ENCODE peak calls at places on chromosomes 5 and 9, in eight cellular contexts. I, L, A, B, F, J, X and O are unnamed samples.
A peak's percentile ranks its signal among the peaks of the same experiment; 100 is the strongest.

GRCh38 chr9:18215626-18216025 is 258.3 kb upstream of the ADAMTSL1 start:
- DNase-seq in I (no peak), J (no peak), X (no peak), A (no peak), L (no peak), F (no peak), B (no peak), O (no peak)

GRCh38 chr9:85949591-85950335 is 8.8 kb downstream of the NAA35 start:
- DNase-seq in L (no peak), A (no peak), F (no peak), X (no peak), I (peak; percentile 19), J (no peak), B (no peak), O (no peak)

GRCh38 chr9:94086468-94086867 is 2.2 kb downstream of the PTPDC1 start:
- DNase-seq in L (no peak), A (peak; percentile 81), J (no peak), F (no peak), I (peak; percentile 78), X (no peak), B (no peak), O (no peak)

GRCh38 chr5:170338272-170338671 is 40.7 kb upstream of the LCP2 start:
- DNase-seq in F (no peak), B (no peak), A (no peak), X (no peak), L (no peak), J (no peak), I (no peak), O (no peak)

GRCh38 chr5:143771229-143772001 is 40.5 kb upstream of the HMHB1 start:
- DNase-seq in B (no peak), X (peak; percentile 19), F (peak; percentile 38), I (no peak), A (no peak), J (no peak), L (no peak), O (no peak)

GRCh38 chr9:19416143-19416542 is 7.3 kb downstream of the ACER2 start:
- DNase-seq in F (peak; percentile 33), J (no peak), X (no peak), A (no peak), I (peak; percentile 75), B (no peak), L (no peak), O (no peak)

GRCh38 chr9:135610290-135611141 is 28.8 kb downstream of the GLT6D1 start:
- DNase-seq in X (no peak), L (no peak), B (no peak), A (no peak), J (no peak), F (no peak), I (no peak), O (no peak)

GRCh38 chr5:179763215-179763945 is 30.4 kb upstream of the LTC4S start:
- DNase-seq in X (peak; percentile 79), A (peak; percentile 83), I (peak; percentile 92), J (no peak), F (peak; percentile 84), L (peak; percentile 23), B (no peak), O (no peak)

GRCh38 chr9:98249774-98250173 is 5.7 kb downstream of the TBC1D2 start:
- DNase-seq in F (no peak), B (no peak), L (no peak), I (no peak), A (no peak), J (no peak), X (no peak), O (no peak)

GRCh38 chr5:180399391-180399790 is 46.3 kb upstream of the GFPT2 start:
- DNase-seq in B (no peak), I (no peak), X (no peak), A (no peak), F (no peak), J (peak; percentile 51), L (no peak), O (no peak)

GRCh38 chr5:77774981-77775772 is 962 bp downstream of the TBCA start:
- DNase-seq in A (no peak), I (no peak), L (peak; percentile 21), B (no peak), X (no peak), F (peak; percentile 8), J (no peak), O (no peak)

GRCh38 chr9:127644943-127645342 is 32.9 kb downstream of the STXBP1 start:
- DNase-seq in B (no peak), A (no peak), F (no peak), J (no peak), I (peak; percentile 38), L (no peak), X (peak; percentile 71), O (no peak)

GRCh38 chr5:64165500-64166200 is at the start of gene RNF180:
- DNase-seq in J (peak; percentile 84), B (peak; percentile 84), F (no peak), X (peak; percentile 60), I (peak; percentile 51), L (peak; percentile 10), A (peak; percentile 59), O (peak; percentile 71)

GRCh38 chr5:28403846-28404245 is 1365.5 kb upstream of the CDH9 start:
- DNase-seq in B (no peak), X (no peak), I (peak; percentile 74), F (no peak), A (peak; percentile 88), J (no peak), L (no peak), O (no peak)

GRCh38 chr5:1763548-1763911 is 36.1 kb downstream of the MRPL36 start:
- DNase-seq in A (peak; percentile 12), F (peak; percentile 37), J (peak; percentile 62), X (no peak), B (peak; percentile 66), I (peak; percentile 45), L (no peak), O (peak; percentile 37)

GRCh38 chr5:170630226-170630625 is 126.4 kb downstream of the KCNIP1 start:
- DNase-seq in B (no peak), I (no peak), X (no peak), J (no peak), A (no peak), F (no peak), L (no peak), O (no peak)

GRCh38 chr5:133607451-133607850 is 4.9 kb downstream of the FSTL4 start:
- DNase-seq in A (no peak), J (no peak), B (no peak), F (no peak), X (no peak), L (no peak), I (no peak), O (no peak)

GRCh38 chr9:121582641-121583040 is 68.8 kb upstream of the DAB2IP start:
- DNase-seq in I (no peak), F (no peak), L (no peak), B (no peak), X (no peak), A (no peak), J (no peak), O (no peak)

DNA sequence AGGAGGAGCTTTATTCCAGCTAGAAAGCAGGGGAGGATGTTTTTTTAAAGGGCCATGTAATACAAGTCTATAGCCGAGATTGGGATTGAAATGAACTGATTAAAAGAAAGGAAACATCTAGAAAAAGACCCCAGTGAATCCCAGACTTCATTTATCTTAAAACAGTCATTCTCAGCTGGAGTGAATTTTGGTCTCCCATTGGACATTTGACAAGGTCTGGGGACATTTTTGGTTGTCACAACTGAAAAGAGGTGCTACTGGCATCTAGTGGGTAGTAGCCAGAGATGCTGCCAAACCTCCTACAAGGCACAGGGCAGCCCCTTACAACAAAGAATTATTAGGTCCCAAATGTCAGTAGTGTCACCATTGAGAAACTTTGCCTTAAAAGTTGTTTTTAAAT is 16.3 kb upstream of the SPINK4 start:
- DNase-seq in B (no peak), F (no peak), J (no peak), I (no peak), X (no peak), L (no peak), A (no peak), O (no peak)
- TF ChIP-seq CTCF in B (no peak), F (peak; percentile 2), J (no peak), I (peak; percentile 12), X (no peak), L (no peak), A (peak; percentile 23), O (no peak)

DNA sequence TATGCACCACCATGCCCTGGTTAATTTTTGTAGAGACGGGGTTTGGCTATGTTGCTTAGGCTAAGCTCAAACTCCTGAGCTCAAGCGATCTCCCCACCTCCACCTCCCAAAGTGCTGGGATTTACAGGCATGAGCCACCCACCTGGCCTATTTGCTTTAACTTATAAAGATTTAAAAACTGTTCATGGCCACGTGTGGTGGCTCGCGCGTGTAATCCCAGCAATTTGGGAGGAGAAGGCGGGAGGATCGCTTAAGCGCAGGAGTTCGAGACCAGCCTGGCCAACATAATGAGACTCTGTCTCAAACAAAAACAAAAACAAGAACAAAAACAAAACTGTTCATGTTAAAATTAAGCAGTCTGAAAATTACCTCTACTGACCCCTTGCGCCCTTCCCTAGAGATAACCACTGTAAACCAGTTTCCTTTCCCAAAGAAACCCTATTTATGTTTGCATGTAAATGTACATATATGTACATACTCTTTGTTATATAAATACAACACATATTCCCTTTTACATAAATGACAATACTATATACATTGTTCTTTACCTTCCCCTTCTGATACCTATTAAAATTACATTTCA is 1.5 kb downstream of the AK6 start:
- DNase-seq in J (no peak), L (no peak), F (no peak), I (no peak), B (no peak), X (no peak), A (no peak), O (no peak)
- TF ChIP-seq CTCF in J (no peak), L (no peak), F (no peak), I (no peak), B (no peak), X (no peak), A (no peak), O (no peak)

DNA sequence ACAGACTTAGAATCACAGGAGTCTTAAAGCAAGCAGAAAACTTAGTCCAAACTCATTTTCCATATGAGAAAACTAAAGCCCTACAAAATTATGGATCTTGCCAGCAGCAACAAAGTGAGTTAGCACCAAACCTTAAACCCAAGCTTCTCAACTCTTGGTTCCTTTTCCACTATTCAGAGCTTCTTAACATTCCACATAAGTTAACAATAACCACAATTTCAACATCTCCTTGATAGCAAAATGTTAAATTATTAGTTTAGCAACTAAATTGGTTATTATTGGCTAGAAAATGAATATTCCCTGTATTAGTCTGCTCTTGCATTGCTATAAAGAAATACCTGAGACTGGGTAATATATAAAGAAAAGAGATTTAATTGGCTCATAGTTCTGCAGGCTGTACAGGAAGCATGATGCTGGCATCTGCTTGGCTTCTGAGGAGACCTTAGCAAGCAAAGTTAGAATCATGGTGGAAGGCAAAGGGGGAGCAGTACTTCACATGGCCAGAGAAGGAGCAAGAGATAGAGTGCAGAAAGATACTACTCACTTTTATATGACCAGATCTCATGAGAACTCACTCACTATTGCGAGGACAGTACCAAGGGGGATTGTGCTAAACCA is 26.2 kb upstream of the ARSB start:
- DNase-seq in L (no peak), A (no peak), B (no peak), F (peak; percentile 8), I (peak; percentile 90), J (no peak), X (no peak), O (no peak)
- TF ChIP-seq CTCF in L (no peak), A (no peak), B (no peak), F (peak; percentile 30), I (no peak), J (no peak), X (no peak), O (no peak)

DNA sequence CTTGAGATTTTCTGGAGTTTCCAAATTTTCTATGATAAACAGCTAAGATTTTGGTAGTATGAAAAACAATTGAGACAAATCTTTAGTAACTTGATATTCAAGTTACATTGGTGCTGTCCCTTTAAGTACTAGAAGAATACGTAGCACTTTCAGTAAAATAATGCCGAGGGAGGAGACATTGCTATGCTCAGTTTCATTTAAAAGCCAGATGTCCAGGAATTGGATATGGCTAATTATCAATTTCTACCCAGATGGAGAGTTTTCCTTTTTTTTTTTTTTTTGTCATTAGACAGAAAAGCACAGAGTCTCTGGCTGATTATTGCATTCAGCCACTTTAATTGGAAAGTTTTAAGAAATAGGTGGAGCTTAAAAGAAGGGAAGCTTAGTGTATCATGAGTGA is 40.4 kb upstream of the APC start:
- DNase-seq in I (no peak), B (no peak), F (no peak), A (no peak), X (no peak), L (no peak), J (no peak), O (no peak)
- TF ChIP-seq CTCF in I (no peak), B (no peak), F (no peak), A (no peak), X (no peak), L (no peak), J (no peak), O (no peak)